ENCODE peak calls at places on chromosome X, in eight cellular contexts. U, W, V, A, B, P, F and T are unnamed samples. For H3K4me1, the result is how much of the 10 kb centered on the place peaks cover.

GRCh38 chrX:15221321-15221720 is 48.6 kb downstream of the ASB9 start:
- DNase-seq in U (no peak), W (no peak), V (no peak), A (peak), B (no peak), P (no peak), F (no peak), T (no peak)

GRCh38 chrX:101999644-102000539 is 68.1 kb upstream of the ZMAT1 start:
- DNase-seq in U (no peak), W (no peak), V (no peak), A (no peak), B (peak), P (no peak), F (no peak), T (no peak)

GRCh38 chrX:70166601-70167590 is 10.4 kb upstream of the DGAT2L6 start:
- DNase-seq in U (no peak), W (no peak), V (no peak), A (peak), B (no peak), P (peak), F (no peak), T (peak)

GRCh38 chrX:123993326-123993725 is 31.8 kb downstream of the STAG2 start:
- DNase-seq in U (no peak), W (no peak), V (no peak), A (peak), B (no peak), P (peak), F (no peak), T (no peak)

GRCh38 chrX:134137353-134137752 is 99.6 kb upstream of the CCDC160 start:
- DNase-seq in U (no peak), W (no peak), V (no peak), A (no peak), B (no peak), P (no peak), F (no peak), T (no peak)

GRCh38 chrX:133654801-133655200 is 239.5 kb upstream of the GPC4 start:
- DNase-seq in U (no peak), W (no peak), V (no peak), A (peak), B (no peak), P (peak), F (no peak), T (no peak)

GRCh38 chrX:133516691-133517090 is 101.4 kb upstream of the GPC4 start:
- DNase-seq in U (no peak), W (no peak), V (no peak), A (no peak), B (no peak), P (peak), F (no peak), T (no peak)

GRCh38 chrX:36266155-36266554 is 346.6 kb downstream of the CFAP47 start:
- DNase-seq in U (no peak), W (no peak), V (no peak), A (no peak), B (no peak), P (no peak), F (no peak), T (no peak)

GRCh38 chrX:54494970-54495813 is 842 bp downstream of the FGD1 start:
- DNase-seq in U (peak), W (no peak), V (peak), A (peak), B (peak), P (peak), F (peak), T (peak)

GRCh38 chrX:149470960-149471359 is 34.1 kb downstream of the IDS start:
- DNase-seq in U (peak), W (peak), V (peak), A (peak), B (peak), P (peak), F (peak), T (peak)

DNA sequence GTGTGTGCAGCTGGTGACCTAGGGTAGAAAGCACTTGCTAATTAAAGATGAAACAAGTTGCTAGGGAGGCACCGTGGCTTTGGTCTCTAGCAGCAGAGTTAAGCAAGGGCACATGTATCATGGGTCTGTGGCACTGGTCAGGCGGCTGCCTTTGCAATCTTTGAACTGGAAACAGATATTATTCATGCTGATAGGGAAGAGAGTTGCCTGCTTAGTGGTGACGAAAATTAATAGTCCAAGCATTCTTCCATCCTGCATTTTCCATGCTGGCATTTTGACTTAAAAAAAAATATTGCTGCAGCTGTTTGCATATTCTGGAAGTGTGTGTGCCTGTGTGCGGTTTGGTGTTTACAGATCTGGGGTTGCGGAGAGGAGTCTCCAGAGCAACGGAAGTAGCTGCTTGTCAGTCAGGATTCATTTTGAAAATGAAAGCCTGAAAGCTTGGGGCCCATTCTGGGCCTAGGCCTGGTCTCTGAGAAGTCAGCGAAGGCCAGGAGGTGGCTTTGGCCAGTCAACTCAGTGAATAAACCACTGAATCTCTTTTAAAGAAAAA is 2.3 kb upstream of the SOWAHD start:
- DNase-seq in U (no peak), W (no peak), V (no peak), A (no peak), B (no peak), P (no peak), F (no peak), T (no peak)
- H3K4me1 ChIP-seq in U (under half), W (under half), V (under half), A (under half), B (under half), P (under half), F (under half), T (under half)

DNA sequence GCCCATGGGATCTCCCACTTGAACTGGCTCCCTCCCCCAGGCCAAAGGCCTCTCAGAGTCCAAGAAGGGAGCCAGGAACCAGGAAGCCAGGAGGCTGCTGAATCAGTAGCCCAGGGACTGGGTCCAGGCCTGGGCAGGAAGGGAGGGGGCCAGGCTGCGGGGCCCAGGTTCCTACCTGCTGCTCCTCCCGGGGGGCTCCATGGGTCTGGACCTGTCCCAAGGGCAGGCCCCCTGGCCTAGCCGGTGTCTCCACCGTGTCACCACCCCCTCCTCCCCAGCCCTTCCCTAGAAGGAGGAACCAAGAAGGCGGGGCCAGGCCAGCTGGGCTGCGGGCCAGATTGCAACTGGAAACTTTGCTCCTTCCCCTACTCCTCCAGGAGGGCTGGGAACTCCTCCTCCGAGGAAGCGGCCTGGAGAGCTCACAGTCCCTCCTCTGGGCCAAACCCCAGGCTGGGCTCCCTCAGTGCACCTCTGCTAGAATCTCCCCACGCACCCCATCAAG is at the start of gene IQSEC2:
- DNase-seq in U (peak), W (peak), V (peak), A (peak), B (peak), P (peak), F (peak), T (peak)
- H3K4me3 ChIP-seq in U (peak), W (peak), V (peak), A (peak), B (peak), P (peak), F (peak), T (peak)

GRCh38 chrX:68043713-68044438 is 389.4 kb downstream of the OPHN1 start:
- DNase-seq in U (no peak), W (no peak), V (no peak), A (no peak), B (no peak), P (no peak), F (no peak), T (no peak)

GRCh38 chrX:68045008-68045577 is 388.2 kb downstream of the OPHN1 start:
- DNase-seq in U (no peak), W (no peak), V (no peak), A (no peak), B (no peak), P (peak), F (no peak), T (no peak)

DNA sequence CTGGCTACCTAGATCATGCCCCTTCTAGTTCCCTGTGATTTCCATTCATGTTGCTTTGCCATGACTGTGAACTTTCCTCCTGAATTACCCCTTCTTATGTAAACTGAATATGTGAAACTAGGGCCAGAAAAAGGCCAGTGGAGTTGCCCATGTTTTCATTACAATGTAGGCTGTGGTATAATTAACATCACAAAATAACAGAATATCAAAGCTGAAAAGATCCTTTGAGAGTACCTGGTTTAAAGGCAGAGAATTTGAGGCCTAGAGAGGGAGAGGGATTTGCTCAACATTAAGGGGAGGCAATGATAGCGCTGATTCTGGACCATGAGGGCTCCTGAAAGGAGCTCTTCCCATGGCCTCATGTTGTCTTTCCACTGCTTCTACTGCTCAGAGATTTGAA is 392.2 kb downstream of the OPHN1 start:
- DNase-seq in U (no peak), W (no peak), V (no peak), A (no peak), B (no peak), P (no peak), F (no peak), T (peak)
- H3K4me1 ChIP-seq in U (under half), W (under half), V (under half), A (under half), B (under half), P (under half), F (under half), T (under half)

GRCh38 chrX:1455948-1456280 is 3.2 kb upstream of the ASMTL start:
- DNase-seq in U (no peak), W (no peak), V (no peak), A (no peak), B (peak), P (no peak), F (no peak), T (no peak)

GRCh38 chrX:1453390-1453783 is 678 bp upstream of the ASMTL start:
- DNase-seq in U (no peak), W (no peak), V (no peak), A (no peak), B (no peak), P (no peak), F (peak), T (no peak)

GRCh38 chrX:1451676-1452496 is 823 bp downstream of the ASMTL start:
- DNase-seq in U (no peak), W (no peak), V (no peak), A (no peak), B (peak), P (no peak), F (peak), T (no peak)

GRCh38 chrX:1452497-1453389 is at the start of gene ASMTL:
- DNase-seq in U (peak), W (peak), V (peak), A (peak), B (peak), P (peak), F (peak), T (peak)

DNA sequence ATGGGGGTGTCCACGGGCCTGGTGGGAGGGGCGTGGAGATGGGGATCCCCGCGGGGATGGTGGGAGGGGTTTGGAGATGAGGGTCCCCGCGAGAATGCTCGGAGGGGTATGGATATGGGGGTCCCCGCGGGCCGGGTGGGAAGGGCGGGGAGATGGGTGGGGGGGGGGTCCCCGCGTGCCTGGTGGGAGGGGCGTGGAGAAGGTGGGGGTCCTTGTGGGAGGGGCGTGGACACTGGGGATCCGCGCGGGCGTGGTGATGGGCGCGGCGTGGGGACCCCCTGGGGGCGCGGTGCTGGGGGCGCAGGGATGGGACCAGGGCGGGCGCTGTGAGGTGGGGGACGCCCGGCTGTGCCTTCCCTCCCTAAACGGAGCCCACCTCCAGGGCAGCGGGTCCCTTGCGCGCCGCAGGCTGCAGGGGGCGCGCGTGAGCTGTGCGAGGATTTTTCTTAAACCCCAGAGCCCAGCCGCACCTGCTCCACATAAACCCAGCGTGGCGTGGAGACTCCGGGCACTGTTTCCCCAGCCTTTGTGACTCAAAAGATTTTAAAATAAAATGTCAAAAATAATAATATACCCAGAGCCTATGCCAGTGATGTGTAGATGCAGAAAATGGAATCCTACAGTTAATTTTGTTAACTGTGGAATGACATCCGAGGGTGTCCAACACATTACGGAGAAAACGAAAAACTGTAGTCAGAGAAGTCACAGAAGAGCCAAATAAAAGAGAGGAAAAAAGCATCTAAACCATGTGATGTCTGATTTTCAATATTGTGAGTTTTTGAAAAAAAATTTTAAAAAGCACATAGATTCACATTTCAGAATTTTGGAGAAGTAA is 1.5 kb upstream of the ASMTL start:
- DNase-seq in U (peak), W (peak), V (peak), A (peak), B (peak), P (peak), F (peak), T (peak)
- H3K4me3 ChIP-seq in U (peak), W (peak), V (peak), A (no peak), B (no peak), P (peak), F (peak), T (no peak)

DNA sequence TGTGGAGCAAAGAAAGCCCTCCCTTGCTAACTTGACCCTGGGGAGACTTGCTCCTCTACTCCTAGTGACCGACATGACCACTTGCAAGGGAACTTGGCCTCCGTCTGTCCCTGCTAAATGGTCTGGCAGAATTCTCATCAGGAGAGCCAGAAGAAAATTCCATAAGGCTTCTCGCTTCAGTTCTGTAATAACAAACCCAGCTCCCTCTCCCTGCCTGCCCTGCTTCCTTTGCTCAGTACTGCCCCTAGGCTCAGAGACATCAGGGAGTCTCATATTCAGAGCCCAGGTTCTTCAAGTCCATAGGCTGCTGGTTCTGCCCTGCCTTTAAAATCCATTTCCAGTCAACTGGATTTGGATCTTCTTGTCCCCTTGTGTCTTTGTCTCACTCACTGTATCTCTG is 13.1 kb downstream of the DOCK11 start:
- DNase-seq in U (peak), W (no peak), V (no peak), A (no peak), B (no peak), P (no peak), F (peak), T (no peak)
- H3K4me1 ChIP-seq in U (under half), W (under half), V (under half), A (under half), B (under half), P (under half), F (under half), T (under half)

GRCh38 chrX:68647156-68647957 is at the start of gene STARD8:
- DNase-seq in U (no peak), W (peak), V (peak), A (peak), B (peak), P (peak), F (no peak), T (peak)
- H3K4me3 ChIP-seq in U (peak), W (peak), V (no peak), A (peak), B (no peak), P (peak), F (peak), T (no peak)

GRCh38 chrX:72273718-72274117 is 3.3 kb downstream of the RPS4X start:
- DNase-seq in U (no peak), W (no peak), V (no peak), A (no peak), B (no peak), P (no peak), F (no peak), T (no peak)

GRCh38 chrX:72270316-72270866 is 6.7 kb downstream of the RPS4X start:
- DNase-seq in U (no peak), W (no peak), V (no peak), A (peak), B (no peak), P (no peak), F (no peak), T (no peak)

GRCh38 chrX:72271091-72271490 is 6.0 kb downstream of the RPS4X start:
- DNase-seq in U (no peak), W (no peak), V (no peak), A (no peak), B (no peak), P (peak), F (no peak), T (no peak)

GRCh38 chrX:72272868-72273267 is 4.2 kb downstream of the RPS4X start:
- DNase-seq in U (no peak), W (no peak), V (no peak), A (peak), B (no peak), P (peak), F (no peak), T (no peak)

GRCh38 chrX:72271812-72272211 is 5.2 kb downstream of the RPS4X start:
- DNase-seq in U (no peak), W (no peak), V (no peak), A (no peak), B (no peak), P (no peak), F (no peak), T (no peak)
- H3K4me1 ChIP-seq in U (under half), W (under half), V (under half), A (half or more), B (under half), P (half or more), F (under half), T (under half)